ENCODE peak calls at places on chromosomes 12 and 14, in five cellular contexts. L is CD4-positive, alpha-beta memory T cell; W is C1 segment of cervical spinal cord; I is NCI-H1092 treated with DMSO at 0.1 percent for 48 hours; P is LoVo. T is an unnamed sample.

GRCh38 chr12:57347284-57347683 is 83.6 kb downstream of the R3HDM2 start:
- DNase-seq in L (no peak), W (no peak), I (no peak), P (no peak), T (no peak)

GRCh38 chr14:21041676-21042433 is at the start of gene RNASE7:
- DNase-seq in L (no peak), W (no peak), I (no peak), P (no peak), T (no peak)

GRCh38 chr12:16939871-16940306 is 333.9 kb upstream of the LMO3 start:
- DNase-seq in L (no peak), W (no peak), I (peak), P (peak), T (peak)

GRCh38 chr14:23054000-23054811 is 3.1 kb downstream of the CDH24 start:
- DNase-seq in L (no peak), W (no peak), I (no peak), P (no peak), T (no peak)

GRCh38 chr14:35403085-35403396 is 1.5 kb downstream of the NFKBIA start:
- DNase-seq in L (no peak), W (no peak), I (no peak), P (no peak), T (no peak)

GRCh38 chr12:62581288-62582064 is 114.8 kb downstream of the MON2 start:
- DNase-seq in L (peak), W (no peak), I (peak), P (peak), T (peak)

GRCh38 chr12:29957835-29958234 is 174.1 kb upstream of the TMTC1 start:
- DNase-seq in L (no peak), W (no peak), I (no peak), P (peak), T (no peak)

GRCh38 chr12:50017653-50018052 is 7.6 kb downstream of the RACGAP1 start:
- DNase-seq in L (no peak), W (no peak), I (no peak), P (no peak), T (no peak)

GRCh38 chr12:20629414-20630156 is 65.5 kb upstream of the SLCO1C1 start:
- DNase-seq in L (no peak), W (no peak), I (no peak), P (peak), T (peak)

GRCh38 chr14:101929096-101929495 is 35.3 kb upstream of the DYNC1H1 start:
- DNase-seq in L (no peak), W (no peak), I (no peak), P (no peak), T (no peak)

GRCh38 chr12:117342682-117343081 is 18.7 kb downstream of the NOS1 start:
- DNase-seq in L (no peak), W (no peak), I (no peak), P (peak), T (peak)

GRCh38 chr14:26104686-26105085 is 493.1 kb downstream of the NOVA1 start:
- DNase-seq in L (no peak), W (no peak), I (no peak), P (no peak), T (no peak)

GRCh38 chr12:43282106-43282505 is 269.9 kb downstream of the ADAMTS20 start:
- DNase-seq in L (no peak), W (no peak), I (no peak), P (peak), T (peak)

GRCh38 chr12:82069931-82070514 is 288.2 kb downstream of the CCDC59 start:
- DNase-seq in L (no peak), W (no peak), I (no peak), P (no peak), T (no peak)

GRCh38 chr12:94714378-94714777 is 64.0 kb upstream of the TMCC3 start:
- DNase-seq in L (no peak), W (no peak), I (no peak), P (no peak), T (no peak)

GRCh38 chr14:59123975-59124374 is 64.5 kb upstream of the DAAM1 start:
- DNase-seq in L (no peak), W (no peak), I (peak), P (peak), T (peak)

GRCh38 chr14:77375164-77375950 is 1.5 kb downstream of the TMED8 start:
- DNase-seq in L (no peak), W (no peak), I (no peak), P (no peak), T (no peak)

GRCh38 chr12:117890137-117890536 is 78.7 kb downstream of the KSR2 start:
- DNase-seq in L (no peak), W (no peak), I (no peak), P (no peak), T (no peak)

GRCh38 chr12:22333186-22333745 is 1.2 kb downstream of the ST8SIA1 start:
- DNase-seq in L (peak), W (no peak), I (no peak), P (no peak), T (no peak)

GRCh38 chr12:33605776-33606175 is 166.2 kb upstream of the SYT10 start:
- DNase-seq in L (no peak), W (no peak), I (no peak), P (peak), T (no peak)

GRCh38 chr12:123488539-123489230 is 30.7 kb downstream of the SNRNP35 start:
- DNase-seq in L (no peak), W (no peak), I (no peak), P (no peak), T (no peak)

GRCh38 chr14:37594238-37594915 is 672 bp downstream of the FOXA1 start:
- DNase-seq in L (no peak), W (no peak), I (peak), P (peak), T (no peak)

GRCh38 chr12:78194448-78194847 is 363.8 kb downstream of the NAV3 start:
- DNase-seq in L (no peak), W (no peak), I (no peak), P (no peak), T (no peak)

GRCh38 chr12:64890873-64891468 is 66.5 kb downstream of the TBC1D30 start:
- DNase-seq in L (peak), W (no peak), I (peak), P (peak), T (peak)

GRCh38 chr12:124399622-124400021 is 104.7 kb downstream of the RFLNA start:
- DNase-seq in L (peak), W (no peak), I (no peak), P (peak), T (no peak)

GRCh38 chr14:102138535-102138934 is 1.2 kb upstream of the WDR20 start:
- DNase-seq in L (no peak), W (no peak), I (no peak), P (no peak), T (no peak)

GRCh38 chr12:1590083-1590979 is 4.0 kb downstream of the FBXL14 start:
- DNase-seq in L (no peak), W (no peak), I (no peak), P (no peak), T (no peak)

GRCh38 chr12:104596128-104596799 is 139.5 kb downstream of the CHST11 start:
- DNase-seq in L (no peak), W (no peak), I (no peak), P (no peak), T (no peak)

GRCh38 chr14:74619672-74620131 is 7.7 kb upstream of the LTBP2 start:
- DNase-seq in L (no peak), W (no peak), I (no peak), P (peak), T (peak)

GRCh38 chr12:76554411-76555225 is 5.0 kb downstream of the OSBPL8 start:
- DNase-seq in L (no peak), W (no peak), I (no peak), P (no peak), T (no peak)

GRCh38 chr12:110743571-110744093 is 941 bp upstream of the PPP1CC start:
- DNase-seq in L (no peak), W (no peak), I (no peak), P (peak), T (no peak)

GRCh38 chr14:21087294-21088091 is 11.0 kb downstream of the ZNF219 start:
- DNase-seq in L (peak), W (no peak), I (peak), P (no peak), T (peak)

GRCh38 chr14:101071493-101071891 is 168.0 kb upstream of the RTL1 start:
- DNase-seq in L (no peak), W (no peak), I (no peak), P (no peak), T (no peak)

GRCh38 chr14:31001339-31001658 is 24.1 kb upstream of the AP4S1 start:
- DNase-seq in L (no peak), W (no peak), I (no peak), P (no peak), T (no peak)

GRCh38 chr12:127809236-127809635 is 457.7 kb upstream of the TMEM132C start:
- DNase-seq in L (no peak), W (no peak), I (no peak), P (peak), T (peak)

GRCh38 chr14:104051092-104051813 is 34.2 kb upstream of the ASPG start:
- DNase-seq in L (no peak), W (no peak), I (no peak), P (no peak), T (no peak)

GRCh38 chr14:101183376-101184103 is 280.0 kb upstream of the RTL1 start:
- DNase-seq in L (no peak), W (no peak), I (no peak), P (no peak), T (no peak)

GRCh38 chr14:23219075-23219474 is 18.7 kb upstream of the RNF212B start:
- DNase-seq in L (no peak), W (no peak), I (no peak), P (no peak), T (no peak)